ENCODE peak calls at places on chromosomes 1 and 21, in seven cellular contexts. M is non-pigmented ciliary epithelial cell, S is NCI-H510A, D is spleen, A is ELR, E is Caco-2, H is skeletal muscle cell. W is an unnamed sample.

GRCh38 chr1:33864460-33865389 is 846 bp downstream of the HMGB4 start:
- DNase-seq in E (no peak), S (peak), D (no peak), A (no peak), H (no peak), M (no peak), W (no peak)

GRCh38 chr1:201262963-201263608 is 20.2 kb upstream of the PKP1 start:
- DNase-seq in E (no peak), M (no peak), S (no peak), D (peak), A (no peak), H (no peak), W (no peak)

GRCh38 chr1:175802407-175803123 is 59.2 kb upstream of the TNR start:
- DNase-seq in D (no peak), A (no peak), H (no peak), S (no peak), M (no peak), E (no peak), W (no peak)

GRCh38 chr1:231040019-231040799 is at the start of gene FAM89A:
- DNase-seq in M (no peak), E (peak), D (peak), H (no peak), A (peak), S (peak), W (peak)

GRCh38 chr1:85404393-85404792 is 60.6 kb downstream of the DDAH1 start:
- DNase-seq in A (no peak), S (no peak), M (no peak), E (no peak), H (peak), D (no peak), W (no peak)

GRCh38 chr1:151547119-151547899 is 7.2 kb downstream of the TUFT1 start:
- DNase-seq in A (peak), D (no peak), E (peak), S (no peak), M (no peak), H (peak), W (peak)

GRCh38 chr1:151858030-151858746 is 4.7 kb upstream of the THEM5 start:
- DNase-seq in D (no peak), M (no peak), E (no peak), S (no peak), A (peak), H (no peak), W (no peak)

GRCh38 chr1:19676438-19676922 is 11.8 kb downstream of the HTR6 start:
- DNase-seq in D (no peak), E (peak), H (peak), A (peak), M (no peak), S (no peak), W (peak)

GRCh38 chr21:25858328-25858727 is 123.6 kb downstream of the GABPA start:
- DNase-seq in H (no peak), S (no peak), A (no peak), E (no peak), M (no peak), D (no peak), W (no peak)

GRCh38 chr1:160421881-160422280 is 21.5 kb downstream of the VANGL2 start:
- DNase-seq in M (no peak), D (no peak), S (no peak), E (no peak), H (no peak), A (no peak), W (no peak)

GRCh38 chr1:4146101-4146500 is 246.0 kb upstream of the C1orf174 start:
- DNase-seq in A (no peak), H (no peak), S (no peak), E (no peak), M (no peak), D (peak), W (no peak)

GRCh38 chr1:89945852-89946476 is 48.9 kb upstream of the ZNF326 start:
- DNase-seq in E (no peak), A (peak), D (no peak), S (no peak), M (peak), H (no peak), W (no peak)

GRCh38 chr1:178004926-178005391 is 35.1 kb upstream of the SEC16B start:
- DNase-seq in E (no peak), M (no peak), H (peak), D (no peak), A (peak), S (no peak), W (no peak)

GRCh38 chr1:229694053-229694693 is 68.1 kb downstream of the URB2 start:
- DNase-seq in S (peak), E (no peak), M (peak), A (peak), D (peak), H (peak), W (no peak)

GRCh38 chr1:59178339-59178744 is 118.6 kb upstream of the FGGY start:
- DNase-seq in A (no peak), D (no peak), H (peak), E (no peak), M (no peak), S (no peak), W (no peak)

GRCh38 chr21:42062543-42063022 is 8.5 kb upstream of the UMODL1 start:
- DNase-seq in S (no peak), E (no peak), M (no peak), H (no peak), A (no peak), D (peak), W (no peak)

GRCh38 chr1:77876884-77877283 is 11.5 kb upstream of the NEXN start:
- DNase-seq in H (no peak), M (no peak), E (no peak), A (peak), S (no peak), D (no peak), W (no peak)

GRCh38 chr21:36510911-36511310 is 31.0 kb upstream of the CLDN14 start:
- DNase-seq in D (no peak), A (no peak), E (no peak), H (no peak), M (no peak), S (no peak), W (no peak)

GRCh38 chr1:11237364-11237755 is 25.0 kb downstream of the MTOR start:
- DNase-seq in M (no peak), E (no peak), S (no peak), A (no peak), H (no peak), D (no peak), W (no peak)

GRCh38 chr1:40903106-40903505 is 40.9 kb upstream of the CITED4 start:
- DNase-seq in M (no peak), E (no peak), D (no peak), A (no peak), S (no peak), H (no peak), W (no peak)

W was measured in HuH-7.